ENCODE peak calls at places on chromosomes 2 and 18, in nine cellular contexts. F, B, S, P, O, H, E, K and U are unnamed samples.

GRCh38 chr2:159549234-159549633 is 67.1 kb downstream of the BAZ2B start:
- DNase-seq in F (no peak), B (no peak), S (no peak), P (no peak), O (no peak), H (peak; percentile 53), E (peak; percentile 34), K (no peak), U (peak; percentile 72)

GRCh38 chr2:105604938-105605337 is 139.8 kb upstream of the NCK2 start:
- DNase-seq in F (peak; percentile 42), B (no peak), S (no peak), P (no peak), O (no peak), H (no peak), E (no peak), K (peak; percentile 20), U (no peak)

GRCh38 chr18:79380816-79381806 is 14.6 kb upstream of the NFATC1 start:
- DNase-seq in F (no peak), B (peak; percentile 96), S (peak; percentile 61), P (peak; percentile 70), O (peak; percentile 92), H (peak; percentile 46), E (peak; percentile 71), K (peak; percentile 65), U (no peak)

GRCh38 chr18:46858290-46858689 is 59.0 kb downstream of the PIAS2 start:
- DNase-seq in F (no peak), B (no peak), S (no peak), P (no peak), O (no peak), H (no peak), E (no peak), K (no peak), U (no peak)

GRCh38 chr2:51387235-51387634 is 355.3 kb upstream of the NRXN1 start:
- DNase-seq in F (no peak), B (no peak), S (no peak), P (no peak), O (no peak), H (no peak), E (no peak), K (no peak), U (no peak)

GRCh38 chr2:42036413-42036812 is 11.4 kb upstream of the PKDCC start:
- DNase-seq in F (no peak), B (peak; percentile 69), S (no peak), P (no peak), O (no peak), H (no peak), E (no peak), K (no peak), U (no peak)

GRCh38 chr2:110735366-110735765 is 3.0 kb downstream of the ACOXL start:
- DNase-seq in F (no peak), B (peak; percentile 88), S (no peak), P (no peak), O (no peak), H (no peak), E (peak; percentile 83), K (no peak), U (no peak)

GRCh38 chr18:73023975-73024374 is 156.2 kb upstream of the NETO1 start:
- DNase-seq in F (no peak), B (no peak), S (no peak), P (no peak), O (no peak), H (no peak), E (no peak), K (no peak), U (no peak)

GRCh38 chr2:113273031-113273551 is 5.6 kb downstream of the PAX8 start:
- DNase-seq in F (no peak), B (peak; percentile 89), S (no peak), P (no peak), O (peak; percentile 38), H (peak; percentile 34), E (no peak), K (no peak), U (no peak)

GRCh38 chr2:74534411-74534810 is 4.7 kb downstream of the HTRA2 start:
- DNase-seq in F (no peak), B (no peak), S (no peak), P (no peak), O (no peak), H (no peak), E (no peak), K (no peak), U (no peak)

GRCh38 chr2:74531666-74532065 is 1.9 kb downstream of the HTRA2 start:
- DNase-seq in F (no peak), B (no peak), S (no peak), P (no peak), O (no peak), H (no peak), E (no peak), K (no peak), U (no peak)

GRCh38 chr2:74530239-74531161 is 767 bp downstream of the HTRA2 start:
- DNase-seq in F (no peak), B (peak; percentile 83), S (peak; percentile 91), P (peak; percentile 62), O (peak; percentile 77), H (no peak), E (peak; percentile 38), K (no peak), U (no peak)

GRCh38 chr2:74533464-74533863 is 3.7 kb downstream of the HTRA2 start:
- DNase-seq in F (no peak), B (no peak), S (no peak), P (no peak), O (no peak), H (no peak), E (no peak), K (no peak), U (no peak)

DNA sequence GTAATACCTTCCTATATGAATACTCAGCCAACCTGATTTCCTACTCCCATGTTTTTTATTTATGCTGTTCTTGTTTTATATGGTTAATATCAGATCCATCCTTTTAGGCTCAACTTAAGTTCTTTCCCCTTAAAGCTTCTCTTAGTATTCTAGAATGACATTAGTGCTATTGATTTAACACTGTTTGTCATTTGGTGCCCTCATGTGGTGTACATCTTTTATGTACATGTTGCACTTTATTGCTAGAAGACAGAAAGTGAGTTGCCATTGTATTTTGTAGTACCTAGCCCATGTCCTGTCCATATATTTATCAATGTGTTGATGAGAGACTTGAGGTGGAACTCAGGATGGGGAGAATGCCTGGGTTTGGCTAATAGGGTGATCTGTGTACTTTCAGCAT is 2.5 kb downstream of the HTRA2 start:
- DNase-seq in F (no peak), B (no peak), S (no peak), P (no peak), O (no peak), H (peak; percentile 70), E (peak; percentile 54), K (no peak), U (no peak)
- TF ChIP-seq CTCF in F (no peak), B (no peak), S (no peak), P (peak; percentile 14), O (peak; percentile 61), H (peak; percentile 27), E (peak; percentile 68), K (peak; percentile 30), U (peak; percentile 70)

GRCh38 chr2:208311321-208311720 is 45.3 kb downstream of the PIKFYVE start:
- DNase-seq in F (no peak), B (no peak), S (no peak), P (no peak), O (no peak), H (no peak), E (no peak), K (no peak), U (no peak)

GRCh38 chr2:208318127-208318526 is 52.1 kb downstream of the PIKFYVE start:
- DNase-seq in F (no peak), B (no peak), S (no peak), P (no peak), O (no peak), H (no peak), E (no peak), K (no peak), U (no peak)

GRCh38 chr2:208311954-208312353 is 45.9 kb downstream of the PIKFYVE start:
- DNase-seq in F (no peak), B (no peak), S (no peak), P (no peak), O (no peak), H (peak; percentile 26), E (no peak), K (no peak), U (no peak)

GRCh38 chr2:208319403-208319802 is 53.3 kb downstream of the PIKFYVE start:
- DNase-seq in F (no peak), B (no peak), S (no peak), P (no peak), O (no peak), H (no peak), E (no peak), K (no peak), U (no peak)

DNA sequence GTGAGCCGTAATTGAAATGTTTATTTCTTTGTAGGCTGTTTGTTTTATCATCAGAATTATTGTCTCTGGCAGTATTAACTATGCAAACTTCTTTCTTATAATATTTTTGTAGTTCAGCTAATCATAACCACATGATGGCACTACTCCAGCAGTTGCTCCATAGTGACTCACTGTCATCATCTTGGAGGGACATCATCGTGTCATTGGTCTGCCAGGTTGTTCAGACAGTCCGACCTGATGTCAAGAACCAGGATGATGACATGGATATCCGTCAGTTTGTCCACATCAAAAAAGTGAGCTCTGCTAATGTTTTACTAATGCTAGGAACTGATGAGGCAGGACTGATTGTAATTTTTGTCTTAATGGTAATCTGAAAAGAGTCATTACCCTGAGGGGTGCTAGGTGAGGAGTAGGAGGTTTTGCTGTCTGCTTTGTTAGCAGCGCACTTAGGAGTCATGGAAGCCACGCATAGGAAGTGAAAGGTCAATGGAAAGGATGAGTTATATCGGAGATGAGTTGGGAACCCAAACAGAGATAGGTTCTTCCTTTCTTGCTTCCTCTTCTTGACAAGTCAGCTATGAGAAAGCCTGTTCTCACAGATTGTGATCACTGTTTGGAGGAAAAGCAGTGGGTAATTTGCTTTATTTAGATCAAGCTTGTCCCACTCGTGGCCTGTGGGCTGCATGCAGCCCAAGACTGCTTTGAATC is 49.2 kb downstream of the PIKFYVE start:
- DNase-seq in F (no peak), B (no peak), S (no peak), P (no peak), O (no peak), H (peak; percentile 22), E (peak; percentile 53), K (no peak), U (no peak)
- TF ChIP-seq CTCF in F (no peak), B (no peak), S (no peak), P (no peak), O (no peak), H (no peak), E (peak; percentile 41), K (no peak), U (no peak)

DNA sequence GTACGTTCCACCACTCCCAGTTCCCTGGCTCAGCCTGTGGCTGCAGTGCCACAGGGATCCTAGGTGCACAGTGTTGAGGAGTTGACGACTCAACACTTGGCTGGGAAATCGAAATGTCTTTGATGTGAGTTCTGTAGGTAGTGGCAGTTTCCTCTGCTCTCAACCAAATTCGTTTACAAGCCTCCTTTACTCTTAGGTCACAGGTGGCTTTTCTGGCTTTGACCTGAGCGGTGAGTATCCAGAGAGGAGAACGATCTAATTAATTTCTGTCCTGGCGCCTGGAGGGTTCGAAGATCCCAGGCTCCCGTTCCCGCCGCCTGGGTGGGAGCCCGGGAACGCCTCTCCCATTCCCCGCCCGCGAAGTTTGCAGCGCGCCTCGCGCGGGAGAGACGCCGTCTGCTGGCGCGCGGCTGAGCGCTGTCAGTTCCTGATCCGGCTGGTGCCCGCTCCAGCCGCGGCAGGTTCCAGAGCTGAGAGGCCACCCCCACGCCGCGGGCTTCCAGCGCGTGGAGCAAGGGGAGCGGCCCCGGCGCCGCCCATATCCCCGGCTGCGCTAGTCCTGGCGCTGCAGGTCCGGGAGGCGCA is at the start of gene LAMA3:
- DNase-seq in F (no peak), B (peak; percentile 80), S (peak; percentile 93), P (peak; percentile 61), O (peak; percentile 81), H (peak; percentile 62), E (peak; percentile 81), K (peak; percentile 69), U (no peak)
- TF ChIP-seq CTCF in F (peak; percentile 18), B (peak; percentile 26), S (no peak), P (no peak), O (peak; percentile 27), H (peak; percentile 22), E (no peak), K (peak; percentile 51), U (peak; percentile 56)

GRCh38 chr2:69943841-69944604 is 17.4 kb downstream of the ASPRV1 start:
- DNase-seq in F (no peak), B (no peak), S (no peak), P (no peak), O (no peak), H (no peak), E (no peak), K (no peak), U (no peak)
- TF ChIP-seq CTCF in F (no peak), B (no peak), S (no peak), P (no peak), O (no peak), H (no peak), E (no peak), K (no peak), U (no peak)